ENCODE peak calls at places on chromosomes 5 and 9, in four cellular contexts. One of them, this sample, is unnamed.

GRCh38 chr5:160792281-160792680 is 59.7 kb downstream of the ATP10B start:
- DNase-seq in psoas muscle: no peak
- DNase-seq in lower lobe of right lung: no peak
- DNase-seq in colonic mucosa: no peak
- DNase-seq in this sample: no peak

GRCh38 chr9:19174127-19174921 is 47.0 kb upstream of the PLIN2 start:
- DNase-seq in colonic mucosa: peak; percentile 41
- DNase-seq in psoas muscle: peak; percentile 83
- DNase-seq in lower lobe of right lung: no peak
- DNase-seq in this sample: no peak

GRCh38 chr5:132419517-132420468 is 50.3 kb downstream of the SLC22A5 start:
- DNase-seq in psoas muscle: peak; percentile 69
- DNase-seq in colonic mucosa: peak; percentile 79
- DNase-seq in lower lobe of right lung: peak; percentile 80
- DNase-seq in this sample: no peak

GRCh38 chr5:57349214-57349613 is 133.4 kb downstream of the ACTBL2 start:
- DNase-seq in lower lobe of right lung: no peak
- DNase-seq in psoas muscle: no peak
- DNase-seq in colonic mucosa: no peak
- DNase-seq in this sample: no peak

GRCh38 chr5:133382661-133383579 is 229.4 kb downstream of the FSTL4 start:
- DNase-seq in lower lobe of right lung: no peak
- DNase-seq in colonic mucosa: no peak
- DNase-seq in psoas muscle: no peak
- DNase-seq in this sample: no peak

GRCh38 chr9:105854056-105854782 is 159.9 kb downstream of the TMEM38B start:
- DNase-seq in lower lobe of right lung: no peak
- DNase-seq in psoas muscle: no peak
- DNase-seq in colonic mucosa: no peak
- DNase-seq in this sample: no peak

GRCh38 chr9:93184439-93185221 is 691 bp downstream of the WNK2 start:
- DNase-seq in lower lobe of right lung: no peak
- DNase-seq in colonic mucosa: peak; percentile 34
- DNase-seq in psoas muscle: no peak
- DNase-seq in this sample: peak; percentile 70

GRCh38 chr5:137997726-137998213 is 35.1 kb downstream of the FAM13B start:
- DNase-seq in colonic mucosa: no peak
- DNase-seq in lower lobe of right lung: no peak
- DNase-seq in psoas muscle: no peak
- DNase-seq in this sample: no peak

GRCh38 chr9:126496181-126496576 is 117.5 kb upstream of the LMX1B start:
- DNase-seq in colonic mucosa: no peak
- DNase-seq in lower lobe of right lung: no peak
- DNase-seq in psoas muscle: no peak
- DNase-seq in this sample: no peak

GRCh38 chr9:132583584-132584304 is 1.3 kb downstream of the BARHL1 start:
- DNase-seq in lower lobe of right lung: no peak
- DNase-seq in colonic mucosa: no peak
- DNase-seq in psoas muscle: no peak
- DNase-seq in this sample: no peak

GRCh38 chr9:74556685-74557084 is 59.5 kb downstream of the RORB start:
- DNase-seq in colonic mucosa: no peak
- DNase-seq in lower lobe of right lung: no peak
- DNase-seq in psoas muscle: no peak
- DNase-seq in this sample: no peak

GRCh38 chr9:7570107-7570720 is 229.4 kb downstream of the DMAC1 start:
- DNase-seq in lower lobe of right lung: no peak
- DNase-seq in colonic mucosa: peak; percentile 75
- DNase-seq in psoas muscle: peak; percentile 10
- DNase-seq in this sample: peak; percentile 76

GRCh38 chr9:136312436-136312835 is 8.5 kb upstream of the CCDC187 start:
- DNase-seq in lower lobe of right lung: no peak
- DNase-seq in psoas muscle: no peak
- DNase-seq in colonic mucosa: no peak
- DNase-seq in this sample: no peak

GRCh38 chr9:708556-709432 is 132.7 kb upstream of the DMRT1 start:
- DNase-seq in lower lobe of right lung: no peak
- DNase-seq in colonic mucosa: no peak
- DNase-seq in psoas muscle: no peak
- DNase-seq in this sample: no peak

GRCh38 chr9:17928228-17928627 is 349.4 kb downstream of the SH3GL2 start:
- DNase-seq in lower lobe of right lung: no peak
- DNase-seq in colonic mucosa: no peak
- DNase-seq in psoas muscle: no peak
- DNase-seq in this sample: no peak

GRCh38 chr9:113219186-113219936 is 1.7 kb downstream of the FKBP15 start:
- DNase-seq in lower lobe of right lung: no peak
- DNase-seq in colonic mucosa: no peak
- DNase-seq in psoas muscle: no peak
- DNase-seq in this sample: no peak

GRCh38 chr9:96317335-96317980 is 15.5 kb upstream of the HSD17B3 start:
- DNase-seq in lower lobe of right lung: peak; percentile 61
- DNase-seq in psoas muscle: no peak
- DNase-seq in colonic mucosa: peak; percentile 41
- DNase-seq in this sample: no peak

GRCh38 chr5:132099073-132099748 is 25.6 kb downstream of the CSF2 start:
- DNase-seq in psoas muscle: no peak
- DNase-seq in colonic mucosa: no peak
- DNase-seq in lower lobe of right lung: no peak
- DNase-seq in this sample: no peak

GRCh38 chr5:83227611-83228010 is 150.3 kb downstream of the XRCC4 start:
- DNase-seq in psoas muscle: no peak
- DNase-seq in colonic mucosa: no peak
- DNase-seq in lower lobe of right lung: no peak
- DNase-seq in this sample: no peak

GRCh38 chr9:130327781-130328348 is 62.3 kb downstream of the HMCN2 start:
- DNase-seq in psoas muscle: peak; percentile 81
- DNase-seq in colonic mucosa: peak; percentile 33
- DNase-seq in lower lobe of right lung: no peak
- DNase-seq in this sample: no peak

GRCh38 chr5:138737494-138738265 is 15.5 kb upstream of the CTNNA1 start:
- DNase-seq in lower lobe of right lung: no peak
- DNase-seq in colonic mucosa: no peak
- DNase-seq in psoas muscle: no peak
- DNase-seq in this sample: no peak

GRCh38 chr5:68320094-68320986 is 104.8 kb downstream of the PIK3R1 start:
- DNase-seq in colonic mucosa: peak; percentile 68
- DNase-seq in psoas muscle: no peak
- DNase-seq in lower lobe of right lung: no peak
- DNase-seq in this sample: no peak

GRCh38 chr5:151585970-151586369 is 5.2 kb downstream of the FAT2 start:
- DNase-seq in colonic mucosa: no peak
- DNase-seq in psoas muscle: peak; percentile 66
- DNase-seq in lower lobe of right lung: no peak
- DNase-seq in this sample: no peak

GRCh38 chr5:92886751-92887150 is 694.3 kb downstream of the NR2F1-AS1 start:
- DNase-seq in lower lobe of right lung: no peak
- DNase-seq in psoas muscle: no peak
- DNase-seq in colonic mucosa: no peak
- DNase-seq in this sample: no peak

GRCh38 chr5:150409638-150410523 is 2.8 kb downstream of the CD74 start:
- DNase-seq in psoas muscle: peak; percentile 61
- DNase-seq in colonic mucosa: peak; percentile 87
- DNase-seq in lower lobe of right lung: peak; percentile 84
- DNase-seq in this sample: peak; percentile 80

GRCh38 chr5:15940905-15941304 is 238.7 kb downstream of the MARCHF11 start:
- DNase-seq in colonic mucosa: no peak
- DNase-seq in lower lobe of right lung: no peak
- DNase-seq in psoas muscle: no peak
- DNase-seq in this sample: no peak

GRCh38 chr5:179371681-179372675 is 26.7 kb upstream of the ADAMTS2 start:
- DNase-seq in colonic mucosa: no peak
- DNase-seq in psoas muscle: no peak
- DNase-seq in lower lobe of right lung: no peak
- DNase-seq in this sample: no peak

GRCh38 chr9:37645903-37646506 is 4.7 kb upstream of the FRMPD1 start:
- DNase-seq in psoas muscle: no peak
- DNase-seq in lower lobe of right lung: no peak
- DNase-seq in colonic mucosa: no peak
- DNase-seq in this sample: no peak

GRCh38 chr9:38061326-38061947 is 7.6 kb downstream of the SHB start:
- DNase-seq in psoas muscle: no peak
- DNase-seq in colonic mucosa: no peak
- DNase-seq in lower lobe of right lung: no peak
- DNase-seq in this sample: no peak

GRCh38 chr5:96633820-96634219 is 28.4 kb upstream of the CAST start:
- DNase-seq in colonic mucosa: no peak
- DNase-seq in psoas muscle: no peak
- DNase-seq in lower lobe of right lung: no peak
- DNase-seq in this sample: no peak

GRCh38 chr5:177439518-177440053 is 7.0 kb upstream of the PRR7 start:
- DNase-seq in lower lobe of right lung: no peak
- DNase-seq in psoas muscle: no peak
- DNase-seq in colonic mucosa: no peak
- DNase-seq in this sample: no peak

GRCh38 chr5:116574682-116575634 is at the start of gene SEMA6A:
- DNase-seq in lower lobe of right lung: peak; percentile 86
- DNase-seq in psoas muscle: peak; percentile 88
- DNase-seq in colonic mucosa: peak; percentile 97
- DNase-seq in this sample: peak; percentile 97

GRCh38 chr5:90802695-90803317 is 244.2 kb downstream of the ADGRV1 start:
- DNase-seq in psoas muscle: no peak
- DNase-seq in lower lobe of right lung: no peak
- DNase-seq in colonic mucosa: peak; percentile 27
- DNase-seq in this sample: no peak

GRCh38 chr5:180133971-180134508 is 62.5 kb upstream of the RNF130 start:
- DNase-seq in psoas muscle: no peak
- DNase-seq in lower lobe of right lung: peak; percentile 39
- DNase-seq in colonic mucosa: peak; percentile 14
- DNase-seq in this sample: no peak

GRCh38 chr9:21336467-21336866 is 1.3 kb upstream of the KLHL9 start:
- DNase-seq in colonic mucosa: no peak
- DNase-seq in psoas muscle: no peak
- DNase-seq in lower lobe of right lung: no peak
- DNase-seq in this sample: no peak
- H3K4me1 ChIP-seq in colonic mucosa: peaks cover 12% of the 10 kb centered on the region
- H3K4me1 ChIP-seq in psoas muscle: peaks cover 27% of the 10 kb centered on the region
- H3K4me1 ChIP-seq in lower lobe of right lung: peaks cover 36% of the 10 kb centered on the region
- H3K4me1 ChIP-seq in this sample: peaks cover 5% of the 10 kb centered on the region

DNA sequence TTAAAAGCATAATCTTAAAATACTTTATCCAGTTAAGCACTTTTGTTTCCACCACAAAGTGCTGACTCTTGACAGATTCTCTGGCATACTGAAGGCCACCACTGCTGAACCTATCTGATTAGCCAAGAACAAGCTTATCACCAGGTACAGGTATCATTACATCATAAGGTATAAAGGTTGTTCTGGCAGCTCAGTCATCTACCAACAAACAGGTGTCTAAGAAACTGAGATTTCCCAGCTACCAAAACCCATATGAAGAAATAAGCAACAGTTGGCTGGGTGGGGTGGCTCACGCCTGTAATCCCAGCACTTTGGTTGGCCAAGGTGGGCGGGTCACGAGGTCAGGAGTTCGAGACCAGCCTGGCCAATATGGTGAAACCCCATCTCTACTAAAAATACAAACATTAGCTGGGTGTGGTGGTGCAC is 5.0 kb downstream of the MTMR12 start:
- DNase-seq in psoas muscle: no peak
- DNase-seq in lower lobe of right lung: no peak
- DNase-seq in colonic mucosa: no peak
- DNase-seq in this sample: no peak
- H3K4me1 ChIP-seq in psoas muscle: peaks cover 34% of the 10 kb centered on the region
- H3K4me1 ChIP-seq in lower lobe of right lung: peaks cover 62% of the 10 kb centered on the region
- H3K4me1 ChIP-seq in colonic mucosa: no peaks in the 10 kb centered on the region
- H3K4me1 ChIP-seq in this sample: peaks cover 8% of the 10 kb centered on the region

GRCh38 chr9:127558581-127559246 is 53.4 kb upstream of the STXBP1 start:
- DNase-seq in lower lobe of right lung: no peak
- DNase-seq in psoas muscle: no peak
- DNase-seq in colonic mucosa: no peak
- DNase-seq in this sample: no peak
- H3K4me1 ChIP-seq in lower lobe of right lung: peaks cover 99% of the 10 kb centered on the region
- H3K4me1 ChIP-seq in psoas muscle: peaks cover 38% of the 10 kb centered on the region
- H3K4me1 ChIP-seq in colonic mucosa: peaks cover 50% of the 10 kb centered on the region
- H3K4me1 ChIP-seq in this sample: peaks cover 26% of the 10 kb centered on the region

GRCh38 chr9:121748727-121749546 is 97.5 kb downstream of the DAB2IP start:
- DNase-seq in psoas muscle: peak; percentile 70
- DNase-seq in lower lobe of right lung: no peak
- DNase-seq in colonic mucosa: no peak
- DNase-seq in this sample: no peak
- H3K4me1 ChIP-seq in psoas muscle: peaks cover 89% of the 10 kb centered on the region
- H3K4me1 ChIP-seq in lower lobe of right lung: peaks cover 90% of the 10 kb centered on the region
- H3K4me1 ChIP-seq in colonic mucosa: peaks cover 9% of the 10 kb centered on the region
- H3K4me1 ChIP-seq in this sample: peaks cover 9% of the 10 kb centered on the region

GRCh38 chr5:170749911-170750431 is 33.6 kb upstream of the GABRP start:
- DNase-seq in lower lobe of right lung: no peak
- DNase-seq in colonic mucosa: peak; percentile 46
- DNase-seq in psoas muscle: no peak
- DNase-seq in this sample: peak; percentile 37
- H3K4me1 ChIP-seq in lower lobe of right lung: peaks cover 19% of the 10 kb centered on the region
- H3K4me1 ChIP-seq in colonic mucosa: peaks cover 6% of the 10 kb centered on the region
- H3K4me1 ChIP-seq in psoas muscle: no peaks in the 10 kb centered on the region
- H3K4me1 ChIP-seq in this sample: peaks cover 16% of the 10 kb centered on the region

DNA sequence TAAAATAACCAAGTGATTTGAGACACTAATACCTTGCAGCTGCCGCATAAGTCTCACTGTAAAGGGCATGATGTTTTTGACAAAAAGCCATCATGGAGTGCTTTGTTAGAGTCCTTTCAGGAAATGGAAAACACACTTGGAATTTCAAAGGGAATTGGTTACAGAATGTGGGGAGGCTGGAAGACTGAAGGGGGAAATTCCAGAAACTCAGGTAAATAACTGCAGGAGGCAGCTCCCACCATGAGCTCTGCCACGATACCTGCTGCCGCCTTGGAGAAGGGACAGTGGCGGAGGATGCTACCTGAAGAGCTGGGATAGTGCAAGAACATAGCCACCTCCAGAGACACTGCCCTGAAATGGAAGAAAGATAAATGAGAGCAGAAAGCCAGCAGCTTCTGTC is 66.9 kb downstream of the PRKACG start:
- DNase-seq in psoas muscle: no peak
- DNase-seq in lower lobe of right lung: no peak
- DNase-seq in colonic mucosa: no peak
- DNase-seq in this sample: peak; percentile 56
- H3K4me1 ChIP-seq in psoas muscle: no peaks in the 10 kb centered on the region
- H3K4me1 ChIP-seq in lower lobe of right lung: peaks cover 6% of the 10 kb centered on the region
- H3K4me1 ChIP-seq in colonic mucosa: no peaks in the 10 kb centered on the region
- H3K4me1 ChIP-seq in this sample: peaks cover 29% of the 10 kb centered on the region